ENCODE peak calls at places on chromosomes 3 and 15, in four cellular contexts. Q is neural progenitor cell, L is GM23338, I is PC-3. H is an unnamed sample. For H3K36me3 and H3F3A, the result is how much of the 10 kb centered on the place peaks cover.

GRCh38 chr3:124407260-124407659 is 323.0 kb upstream of the UMPS start:
- DNase-seq in Q (no peak), L (no peak), I (peak), H (no peak)

GRCh38 chr3:10265833-10266232 is 17.6 kb downstream of the TATDN2 start:
- DNase-seq in Q (no peak), L (no peak), I (no peak), H (no peak)

GRCh38 chr3:25663324-25664065 is 1.2 kb downstream of the TOP2B start:
- DNase-seq in Q (peak), L (peak), I (peak), H (peak)

GRCh38 chr15:65837301-65838283 is 31.7 kb upstream of the RAB11A start:
- DNase-seq in Q (no peak), L (no peak), I (no peak), H (no peak)

GRCh38 chr3:3209714-3210113 is 30.2 kb upstream of the CRBN start:
- DNase-seq in Q (no peak), L (peak), I (no peak), H (no peak)

GRCh38 chr3:51966486-51966885 is 768 bp downstream of the PCBP4 start:
- DNase-seq in Q (no peak), L (no peak), I (no peak), H (no peak)

GRCh38 chr3:155385896-155386295 is 92.4 kb upstream of the STRIT1 start:
- DNase-seq in Q (no peak), L (no peak), I (no peak), H (peak)

GRCh38 chr15:77097317-77097721 is 26.4 kb upstream of the TSPAN3 start:
- DNase-seq in Q (no peak), L (no peak), I (no peak), H (no peak)

GRCh38 chr3:10553586-10554235 is 48.3 kb upstream of the ATP2B2 start:
- DNase-seq in Q (peak), L (peak), I (no peak), H (no peak)

GRCh38 chr15:55740479-55740878 is 2.5 kb downstream of the PRTG start:
- DNase-seq in Q (no peak), L (no peak), I (no peak), H (no peak)

GRCh38 chr3:66400381-66401156 is 100.3 kb downstream of the LRIG1 start:
- DNase-seq in Q (peak), L (no peak), I (no peak), H (no peak)

GRCh38 chr15:95864467-95864886 is 466.0 kb upstream of the NR2F2 start:
- DNase-seq in Q (no peak), L (no peak), I (no peak), H (no peak)

GRCh38 chr15:72063186-72063585 is 54.8 kb downstream of the MYO9A start:
- DNase-seq in Q (no peak), L (no peak), I (no peak), H (peak)

GRCh38 chr15:72060687-72061250 is 57.2 kb downstream of the MYO9A start:
- DNase-seq in Q (no peak), L (no peak), I (no peak), H (no peak)

GRCh38 chr15:72058590-72058989 is 59.4 kb downstream of the MYO9A start:
- DNase-seq in Q (no peak), L (no peak), I (no peak), H (peak)

GRCh38 chr15:72062319-72062718 is 55.6 kb downstream of the MYO9A start:
- DNase-seq in Q (no peak), L (no peak), I (no peak), H (no peak)

DNA sequence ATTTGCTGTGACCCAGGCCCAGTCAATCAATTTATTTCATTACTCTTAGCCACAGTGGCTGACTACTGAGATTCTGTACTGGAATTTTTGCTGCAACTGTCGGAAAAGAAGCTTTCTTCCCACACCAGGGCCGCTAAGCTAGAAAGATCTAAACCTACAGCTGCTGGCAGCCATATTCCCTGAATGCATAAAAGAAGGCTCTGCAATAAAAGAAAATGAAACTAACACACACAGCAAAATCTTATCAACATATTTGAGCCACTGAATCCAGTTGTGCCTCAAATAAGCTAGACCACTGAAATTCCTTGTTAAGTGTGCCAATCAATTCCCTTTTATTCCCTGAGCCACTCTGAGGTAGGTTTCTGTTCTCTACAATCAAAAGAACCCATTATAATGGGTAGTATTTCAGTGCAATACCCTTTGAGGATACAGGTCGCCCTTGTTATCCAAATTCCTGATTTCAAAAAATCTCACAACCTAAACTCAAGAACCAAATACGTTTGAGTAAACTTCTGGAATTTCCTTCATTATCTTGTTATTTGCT is 60.3 kb downstream of the MYO9A start:
- DNase-seq in Q (peak), L (peak), I (no peak), H (no peak)
- H3K4me3 ChIP-seq in Q (no peak), L (peak), I (no peak), H (no peak)

DNA sequence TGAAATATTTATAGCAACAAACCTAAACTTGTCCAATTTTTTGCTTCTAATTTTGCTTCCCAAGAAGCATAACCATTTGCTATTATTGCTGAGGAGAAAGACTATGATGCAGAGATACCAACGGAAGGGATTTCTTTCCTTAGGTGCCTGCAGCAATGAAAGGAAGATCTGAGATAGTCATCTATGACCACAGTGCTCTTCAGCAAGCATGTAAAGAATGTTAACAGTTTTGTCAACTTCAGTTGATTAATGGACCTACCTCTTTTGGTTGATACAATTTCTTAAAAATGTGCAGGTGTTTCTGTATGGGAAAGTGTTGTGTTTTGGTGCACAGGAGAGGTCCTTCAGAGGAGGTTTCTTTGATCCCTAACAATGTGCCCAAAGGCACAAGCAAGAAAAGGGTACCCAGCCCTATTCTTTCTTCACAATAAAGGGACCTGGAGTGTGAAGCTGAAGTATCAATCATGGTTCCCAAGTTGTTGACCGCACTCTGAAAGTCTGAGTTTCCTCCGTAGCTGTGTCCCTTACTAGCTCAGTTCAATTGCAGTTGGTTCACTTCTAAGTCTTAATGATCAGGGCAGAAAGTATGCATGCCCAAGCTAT is 307.7 kb upstream of the KCNH8 start:
- DNase-seq in Q (no peak), L (no peak), I (peak), H (no peak)
- H3K36me3 ChIP-seq in Q (under half), L (under half), I (under half), H (under half)

GRCh38 chr3:157151151-157151550 is 8.8 kb downstream of the CCNL1 start:
- DNase-seq in Q (no peak), L (no peak), I (no peak), H (no peak)
- H3F3A ChIP-seq in Q (half or more), L (under half), I (under half), H (half or more)

DNA sequence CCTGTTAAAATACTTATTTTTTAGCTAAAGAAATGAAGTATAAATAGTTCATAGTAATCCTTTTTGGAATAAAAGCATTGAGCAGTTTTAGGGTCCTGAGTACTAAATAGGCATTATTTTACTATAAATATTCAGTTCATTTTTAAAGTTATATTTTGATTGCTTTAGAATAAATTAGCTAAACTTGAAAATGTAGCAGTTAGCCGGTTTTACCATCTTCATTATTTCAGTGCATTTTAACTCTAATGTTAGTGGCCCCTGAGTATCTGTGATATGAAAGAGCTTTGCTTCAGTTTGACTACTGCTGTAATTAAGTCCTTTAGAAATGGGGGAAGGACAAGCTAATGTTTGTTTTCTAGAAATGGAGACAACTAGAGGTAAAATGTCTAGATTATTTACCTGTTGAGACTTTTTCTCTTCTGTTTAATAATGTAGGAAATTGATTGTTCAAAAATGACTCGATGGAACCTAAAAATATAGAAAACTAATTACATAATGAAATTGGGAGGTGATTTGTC is 3.6 kb downstream of the SMC4 start:
- DNase-seq in Q (no peak), L (no peak), I (peak), H (peak)
- H3K4me3 ChIP-seq in Q (peak), L (peak), I (peak), H (peak)

GRCh38 chr3:14152963-14153355 is 25.4 kb downstream of the XPC start:
- DNase-seq in Q (no peak), L (no peak), I (no peak), H (no peak)
- H3K36me3 ChIP-seq in Q (under half), L (under half), I (under half), H (under half)

DNA sequence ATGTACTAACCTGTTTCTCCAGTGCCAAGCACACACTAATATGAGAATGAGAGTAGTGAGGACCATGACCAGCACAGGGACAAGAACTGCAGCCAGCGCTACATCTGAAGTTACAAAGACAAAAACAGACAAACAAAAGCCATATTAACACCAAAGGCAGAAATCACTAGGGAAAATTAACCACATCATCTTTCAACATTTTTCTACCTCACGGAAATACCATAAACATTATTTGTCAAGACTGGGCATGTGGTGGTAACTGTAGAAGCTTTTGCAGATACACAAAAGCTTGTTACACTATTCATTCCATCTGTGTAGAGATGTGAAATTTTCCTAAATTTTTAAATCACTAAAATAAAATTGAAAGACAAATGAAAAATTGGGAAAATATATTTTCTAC is 44.9 kb downstream of the ST3GAL6 start:
- DNase-seq in Q (no peak), L (no peak), I (no peak), H (no peak)
- H3F3A ChIP-seq in Q (under half), L (under half), I (under half), H (under half)

GRCh38 chr15:99929266-99929665 is 196.0 kb upstream of the LYSMD4 start:
- DNase-seq in Q (peak), L (peak), I (no peak), H (no peak)
- H3K4me3 ChIP-seq in Q (peak), L (peak), I (no peak), H (no peak)

GRCh38 chr3:171812811-171813210 is 2.5 kb upstream of the PLD1 start:
- DNase-seq in Q (no peak), L (no peak), I (no peak), H (peak)
- H3K36me3 ChIP-seq in Q (under half), L (under half), I (under half), H (under half)

H was measured in GM23248.